ENCODE peak calls at places on chromosomes 3 and 15, in six cellular contexts. I is thyroid gland; W is Panc1; V is body of pancreas; Q is kidney; J is CD8-positive, alpha-beta T cell. O is an unnamed sample. For H3K4me1, the result is how much of the 10 kb centered on the place peaks cover.

GRCh38 chr3:1082024-1082633 is 10.7 kb upstream of the CNTN6 start:
- DNase-seq in I (peak), W (no peak), V (peak), Q (peak), J (no peak), O (no peak)

GRCh38 chr15:80242132-80242769 is 9.8 kb downstream of the CTXND1 start:
- DNase-seq in I (no peak), W (no peak), V (peak), Q (no peak), J (no peak), O (no peak)

GRCh38 chr3:32176989-32177701 is 61.3 kb upstream of the CMTM8 start:
- DNase-seq in I (no peak), W (peak), V (peak), Q (no peak), J (peak), O (no peak)

GRCh38 chr15:90994059-90994416 is 297 bp downstream of the PRC1 start:
- DNase-seq in I (peak), W (no peak), V (peak), Q (no peak), J (peak), O (no peak)

GRCh38 chr3:177337548-177338331 is 140.5 kb upstream of the TBL1XR1 start:
- DNase-seq in I (no peak), W (no peak), V (no peak), Q (no peak), J (peak), O (no peak)

GRCh38 chr3:128076783-128077624 is 24.8 kb downstream of the SEC61A1 start:
- DNase-seq in I (no peak), W (no peak), V (peak), Q (no peak), J (no peak), O (no peak)

GRCh38 chr15:48754011-48754410 is 56.9 kb downstream of the CEP152 start:
- DNase-seq in I (no peak), W (no peak), V (no peak), Q (no peak), J (no peak), O (no peak)

GRCh38 chr15:58520936-58521292 is 89.1 kb downstream of the LIPC start:
- DNase-seq in I (no peak), W (no peak), V (no peak), Q (no peak), J (no peak), O (no peak)

GRCh38 chr3:153429821-153430220 is 267.8 kb downstream of the RAP2B start:
- DNase-seq in I (no peak), W (no peak), V (no peak), Q (no peak), J (no peak), O (no peak)

GRCh38 chr15:31330111-31330785 is 3.6 kb downstream of the KLF13 start:
- DNase-seq in I (no peak), W (no peak), V (peak), Q (no peak), J (no peak), O (no peak)

GRCh38 chr15:25848769-25849430 is 14.2 kb downstream of the ATP10A start:
- DNase-seq in I (no peak), W (no peak), V (no peak), Q (no peak), J (no peak), O (no peak)

GRCh38 chr3:189236352-189236751 is 64.6 kb downstream of the TPRG1 start:
- DNase-seq in I (no peak), W (no peak), V (no peak), Q (no peak), J (no peak), O (no peak)

GRCh38 chr15:66476535-66476934 is 21.0 kb downstream of the SNAPC5 start:
- DNase-seq in I (no peak), W (no peak), V (no peak), Q (no peak), J (no peak), O (no peak)

GRCh38 chr15:68316061-68316804 is 38.7 kb downstream of the FEM1B start:
- DNase-seq in I (peak), W (no peak), V (no peak), Q (peak), J (no peak), O (no peak)

GRCh38 chr3:16216373-16216935 is 42.0 kb downstream of the GALNT15 start:
- DNase-seq in I (peak), W (no peak), V (no peak), Q (no peak), J (no peak), O (no peak)

GRCh38 chr3:177195242-177195940 is 1.9 kb downstream of the TBL1XR1 start:
- DNase-seq in I (peak), W (no peak), V (peak), Q (no peak), J (no peak), O (no peak)

GRCh38 chr15:36766449-36766848 is 187.0 kb downstream of the CDIN1 start:
- DNase-seq in I (no peak), W (no peak), V (no peak), Q (no peak), J (no peak), O (no peak)

GRCh38 chr15:36771826-36772225 is 192.4 kb downstream of the CDIN1 start:
- DNase-seq in I (no peak), W (no peak), V (no peak), Q (no peak), J (no peak), O (no peak)

GRCh38 chr15:36773698-36774097 is 194.3 kb downstream of the CDIN1 start:
- DNase-seq in I (no peak), W (no peak), V (no peak), Q (no peak), J (no peak), O (no peak)

GRCh38 chr15:36774765-36775164 is 195.3 kb downstream of the CDIN1 start:
- DNase-seq in I (no peak), W (no peak), V (no peak), Q (no peak), J (no peak), O (no peak)

DNA sequence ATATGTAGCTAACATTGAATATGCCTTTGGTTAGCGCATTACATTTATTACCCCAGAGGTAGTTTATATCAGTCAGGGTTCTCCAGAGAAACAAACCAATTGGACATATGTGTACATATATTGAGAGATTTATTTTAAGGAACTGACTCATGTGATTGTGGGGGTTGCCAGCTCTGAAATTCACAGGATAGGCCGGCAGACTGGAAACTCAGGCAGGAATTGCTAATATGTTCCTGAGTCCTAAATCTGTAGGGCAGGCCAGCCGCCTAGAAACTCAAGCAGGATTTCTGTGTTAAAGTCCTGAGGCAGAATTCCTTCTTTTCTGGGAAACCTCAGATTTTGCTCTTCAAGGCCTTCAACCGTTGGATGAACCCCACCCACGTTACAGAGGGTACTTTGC is 189.7 kb downstream of the CDIN1 start:
- DNase-seq in I (no peak), W (no peak), V (no peak), Q (no peak), J (no peak), O (no peak)
- TF ChIP-seq CTCF in I (no peak), W (no peak), V (no peak), Q (no peak), J (no peak), O (no peak)

GRCh38 chr15:40190591-40190990 is 29.7 kb downstream of the BUB1B start:
- DNase-seq in I (no peak), W (peak), V (no peak), Q (no peak), J (no peak), O (no peak)

GRCh38 chr15:40197434-40197833 is 36.6 kb downstream of the BUB1B start:
- DNase-seq in I (no peak), W (no peak), V (no peak), Q (no peak), J (no peak), O (no peak)

GRCh38 chr15:40198364-40199085 is 37.7 kb downstream of the BUB1B start:
- DNase-seq in I (no peak), W (no peak), V (no peak), Q (no peak), J (no peak), O (no peak)

DNA sequence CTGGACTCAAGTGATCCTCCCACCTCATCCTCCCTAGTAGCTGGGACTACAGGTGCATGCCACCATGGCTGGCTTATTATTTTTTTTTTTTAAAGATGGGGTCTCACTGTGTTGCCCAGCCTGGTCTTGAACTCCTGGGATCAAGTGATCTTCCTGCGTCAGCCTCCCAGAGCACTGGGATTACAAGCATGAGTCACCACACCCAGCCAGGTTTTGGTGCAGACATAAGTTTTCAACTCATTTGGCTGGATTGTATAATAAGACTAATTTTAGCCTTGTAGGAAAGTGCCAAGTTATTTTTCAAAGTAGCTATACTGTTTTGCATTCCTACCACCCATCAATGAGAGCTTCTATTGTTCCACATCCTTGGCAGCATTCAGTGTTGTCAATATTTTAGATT is 32.1 kb downstream of the BUB1B start:
- DNase-seq in I (no peak), W (no peak), V (no peak), Q (no peak), J (no peak), O (no peak)
- H3K4me1 ChIP-seq in I (under half), W (under half), V (under half), Q (under half), J (under half), O (under half)

GRCh38 chr3:101229681-101230080 is 90.7 kb downstream of the IMPG2 start:
- DNase-seq in I (no peak), W (no peak), V (no peak), Q (no peak), J (no peak), O (no peak)
- TF ChIP-seq CTCF in I (no peak), W (peak), V (no peak), Q (peak), J (no peak), O (no peak)

DNA sequence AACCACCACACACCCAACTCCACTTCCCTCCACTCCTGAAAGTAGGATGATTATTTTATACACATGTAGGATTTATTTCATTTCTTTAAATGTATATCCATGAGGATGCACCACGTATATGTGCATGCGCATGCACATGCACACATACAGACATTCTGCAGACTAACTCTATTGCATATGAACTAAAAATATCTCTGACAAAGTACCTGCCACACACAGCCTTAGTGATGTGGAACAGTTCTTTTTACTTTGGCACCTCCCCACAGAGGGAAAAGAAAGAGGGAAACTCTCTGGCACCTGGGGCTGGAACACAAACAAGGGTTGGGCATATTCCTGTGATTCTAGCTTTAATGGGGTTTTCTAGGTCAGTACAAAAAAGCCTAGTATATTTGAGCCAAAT is 138.2 kb downstream of the CLASP2 start:
- DNase-seq in I (no peak), W (no peak), V (no peak), Q (no peak), J (no peak), O (no peak)
- H3K4me1 ChIP-seq in I (under half), W (under half), V (under half), Q (under half), J (under half), O (under half)

DNA sequence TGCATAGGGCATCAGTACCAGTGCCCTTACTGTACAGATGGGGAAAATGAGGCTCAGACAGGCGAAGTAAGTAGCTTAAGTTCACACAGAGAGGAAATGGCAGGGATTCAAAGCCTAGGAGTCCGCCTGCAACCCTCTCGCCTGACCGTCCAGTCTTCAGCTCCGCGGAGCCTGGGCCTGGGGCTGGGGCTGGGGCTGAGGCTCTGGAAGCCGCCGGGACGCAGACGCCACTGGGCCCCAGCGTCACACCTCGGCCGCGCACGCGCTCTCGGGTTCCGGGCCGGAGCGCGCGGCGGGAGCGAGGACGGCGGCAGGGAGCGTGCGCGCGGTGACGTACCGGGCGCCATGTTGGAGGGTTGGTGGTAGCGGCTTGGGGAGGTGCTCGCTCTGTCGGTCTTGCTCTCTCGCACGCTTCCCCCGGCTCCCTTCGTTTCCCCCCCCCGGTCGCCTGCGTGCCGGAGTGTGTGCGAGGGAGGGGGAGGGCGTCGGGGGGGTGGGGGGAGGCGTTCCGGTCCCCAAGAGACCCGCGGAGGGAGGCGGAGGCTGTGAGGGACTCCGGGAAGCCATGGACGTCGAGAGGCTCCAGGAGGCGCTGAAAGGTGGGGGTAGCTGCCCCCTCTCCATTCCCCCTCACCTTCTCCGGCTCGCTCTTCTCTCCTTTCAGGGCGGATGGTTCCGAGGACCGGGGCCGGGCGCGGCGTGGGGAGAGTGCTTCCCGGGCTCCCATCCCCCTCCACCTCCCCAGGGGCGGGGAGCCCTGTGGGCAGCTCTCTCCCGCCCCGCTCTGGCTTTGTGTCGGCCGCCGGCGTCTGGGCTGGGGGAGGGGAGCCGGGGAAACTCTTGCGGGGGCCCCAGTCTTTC is at the start of gene PPP4R2:
- DNase-seq in I (peak), W (no peak), V (peak), Q (peak), J (peak), O (peak)
- TF ChIP-seq CTCF in I (no peak), W (no peak), V (peak), Q (no peak), J (no peak), O (peak)

GRCh38 chr15:86163771-86164170 is 84.1 kb downstream of the AGBL1 start:
- DNase-seq in I (no peak), W (no peak), V (no peak), Q (no peak), J (no peak), O (no peak)

GRCh38 chr15:86162676-86163075 is 83.0 kb downstream of the AGBL1 start:
- DNase-seq in I (no peak), W (no peak), V (no peak), Q (no peak), J (no peak), O (no peak)

GRCh38 chr15:86167816-86168215 is 88.1 kb downstream of the AGBL1 start:
- DNase-seq in I (no peak), W (no peak), V (no peak), Q (no peak), J (no peak), O (no peak)

GRCh38 chr15:86164222-86164898 is 84.7 kb downstream of the AGBL1 start:
- DNase-seq in I (no peak), W (no peak), V (no peak), Q (no peak), J (no peak), O (no peak)

GRCh38 chr15:86165263-86166204 is 85.9 kb downstream of the AGBL1 start:
- DNase-seq in I (no peak), W (no peak), V (no peak), Q (no peak), J (no peak), O (no peak)
- H3K4me1 ChIP-seq in I (under half), W (under half), V (under half), Q (under half), J (under half), O (under half)

DNA sequence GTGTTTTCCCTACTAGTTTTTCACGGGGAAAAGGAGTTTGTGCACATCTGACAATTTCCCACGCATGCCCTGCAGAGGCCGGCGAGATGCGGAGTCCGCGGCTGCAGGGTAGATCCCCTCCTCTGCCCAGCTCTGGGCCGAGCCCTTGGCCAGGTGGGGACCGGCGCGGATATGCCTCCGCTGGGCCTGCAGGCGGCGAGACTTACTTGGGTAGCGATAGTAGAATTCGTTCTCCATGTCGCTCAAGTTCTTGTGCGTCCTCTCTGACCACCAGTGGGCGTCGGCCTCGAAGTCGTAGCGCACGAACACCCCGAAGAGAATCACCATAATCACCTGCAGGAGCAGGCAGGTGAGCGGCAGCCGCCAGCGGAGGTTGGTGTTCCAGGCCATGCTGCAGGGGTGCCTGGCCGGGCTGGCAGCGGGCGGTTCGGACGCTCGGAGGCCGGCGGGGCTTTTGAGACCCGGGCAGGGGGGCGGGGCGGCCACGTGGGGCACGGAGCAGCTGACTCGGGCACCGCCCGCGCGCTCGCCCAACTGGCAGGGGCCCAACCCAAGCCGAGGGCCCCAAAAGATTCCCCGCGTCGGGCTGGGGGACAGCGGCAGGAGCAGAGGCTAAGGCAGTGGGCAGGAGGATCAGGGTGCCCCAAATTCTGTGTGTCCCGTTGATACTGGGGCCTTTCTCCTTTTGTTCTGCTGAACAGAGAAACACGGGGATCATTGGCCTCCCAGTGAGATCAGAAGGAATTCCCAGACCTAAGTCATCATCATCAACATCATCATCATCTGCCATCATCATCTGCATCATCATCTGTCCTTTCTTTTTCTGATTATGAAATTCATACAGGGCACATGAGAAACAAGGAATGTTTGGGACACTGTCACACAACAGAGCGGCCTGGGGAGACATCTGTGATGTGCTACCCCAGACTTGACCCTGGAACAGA is at the start of gene RHCG:
- DNase-seq in I (peak), W (no peak), V (peak), Q (peak), J (no peak), O (no peak)
- TF ChIP-seq CTCF in I (no peak), W (peak), V (peak), Q (no peak), J (no peak), O (peak)